ENCODE peak calls at places on chromosomes 16 and 17, in four cellular contexts. J is psoas muscle, F is HTR-8/SVneo, O is hippocampal formation. S is an unnamed sample.

GRCh38 chr17:78862073-78863023 is 21.7 kb upstream of the USP36 start:
- DNase-seq in J (peak), O (no peak), F (peak), S (peak)

GRCh38 chr17:13931752-13932477 is 137.4 kb upstream of the COX10 start:
- DNase-seq in J (peak), O (no peak), F (no peak), S (peak)

GRCh38 chr17:75475144-75475835 is 18.9 kb downstream of the TMEM94 start:
- DNase-seq in O (peak), F (no peak), J (no peak), S (no peak)

GRCh38 chr16:67326472-67327309 is at the start of the genes KCTD19 and LRRC36:
- DNase-seq in O (no peak), F (peak), J (peak), S (no peak)

GRCh38 chr17:9360610-9361571 is 214.7 kb downstream of the STX8 start:
- DNase-seq in J (peak), F (peak), O (no peak), S (peak)

GRCh38 chr17:59840329-59840907 is 52.3 kb downstream of the TUBD1 start:
- DNase-seq in O (no peak), F (no peak), J (no peak), S (peak)

GRCh38 chr16:4273858-4274291 is 1.1 kb upstream of the TFAP4 start:
- DNase-seq in O (no peak), F (peak), J (peak), S (peak)

GRCh38 chr17:7929158-7930029 is at the start of gene KCNAB3:
- DNase-seq in O (peak), F (peak), J (no peak), S (peak)

GRCh38 chr16:29811896-29812665 is at the start of gene PRRT2:
- DNase-seq in F (peak), O (peak), J (peak), S (no peak)

GRCh38 chr16:66996983-66997358 is 8.6 kb downstream of the CES4A start:
- DNase-seq in F (no peak), O (no peak), J (no peak), S (no peak)

GRCh38 chr17:74736423-74737298 is at the start of gene RAB37:
- DNase-seq in J (peak), O (no peak), F (no peak), S (no peak)

GRCh38 chr17:11296994-11297393 is 56.0 kb downstream of the SHISA6 start:
- DNase-seq in O (no peak), J (no peak), F (no peak), S (peak)

GRCh38 chr17:47928415-47928814 is 13.0 kb upstream of the PNPO start:
- DNase-seq in O (no peak), J (no peak), F (no peak), S (no peak)

S was measured in bronchial epithelial cell.